ENCODE peak calls at places on chromosomes 11 and 22, in four cellular contexts. D, H, Z and N are unnamed samples.

GRCh38 chr11:47329431-47329993 is 23.0 kb downstream of the MYBPC3 start:
- DNase-seq in H (peak; percentile 10), Z (no peak), D (no peak), N (peak; percentile 23)

GRCh38 chr11:20031155-20032001 is 128.9 kb downstream of the DBX1 start:
- DNase-seq in H (no peak), Z (peak; percentile 72), D (no peak), N (peak; percentile 56)

GRCh38 chr22:44116755-44117684 is 63.7 kb upstream of the PARVG start:
- DNase-seq in H (no peak), D (no peak), Z (no peak), N (no peak)

GRCh38 chr11:66561178-66561974 is 7.0 kb downstream of the CTSF start:
- DNase-seq in Z (no peak), D (no peak), H (no peak), N (no peak)

GRCh38 chr11:10164621-10165020 is 129.4 kb downstream of the SBF2 start:
- DNase-seq in Z (no peak), H (no peak), D (no peak), N (no peak)

GRCh38 chr11:64970731-64971151 is 1.2 kb downstream of the MAJIN start:
- DNase-seq in D (no peak), Z (no peak), H (no peak), N (peak; percentile 37)

GRCh38 chr11:73140213-73141030 is 1.7 kb downstream of the FCHSD2 start:
- DNase-seq in H (no peak), D (no peak), Z (peak; percentile 47), N (peak; percentile 58)

GRCh38 chr22:44219101-44219870 is 38.6 kb downstream of the PARVG start:
- DNase-seq in D (no peak), Z (no peak), H (peak; percentile 4), N (no peak)

GRCh38 chr11:61972796-61973602 is 5.6 kb upstream of the FTH1 start:
- DNase-seq in H (no peak), Z (no peak), D (no peak), N (no peak)

GRCh38 chr11:45105233-45105992 is 41.0 kb upstream of the PRDM11 start:
- DNase-seq in H (peak; percentile 72), D (peak; percentile 48), Z (peak; percentile 86), N (peak; percentile 77)

GRCh38 chr22:45125198-45125597 is 38.5 kb upstream of the NUP50 start:
- DNase-seq in H (no peak), Z (peak; percentile 61), D (no peak), N (no peak)

GRCh38 chr22:29216873-29217666 is 11.4 kb downstream of the EMID1 start:
- DNase-seq in Z (peak; percentile 74), D (no peak), H (no peak), N (no peak)

GRCh38 chr22:37929390-37929789 is 23.3 kb downstream of the MICALL1 start:
- DNase-seq in D (no peak), Z (no peak), H (no peak), N (no peak)

GRCh38 chr22:33589297-33589696 is 331.0 kb downstream of the LARGE1 start:
- DNase-seq in D (no peak), Z (no peak), H (no peak), N (no peak)

GRCh38 chr11:122853971-122854446 is 15.7 kb downstream of the CRTAM start:
- DNase-seq in Z (peak; percentile 86), D (peak; percentile 19), H (peak; percentile 43), N (peak; percentile 77)

GRCh38 chr11:71913716-71914115 is 14.7 kb downstream of the XNDC1N start:
- DNase-seq in Z (no peak), H (no peak), D (no peak), N (no peak)

GRCh38 chr11:124643605-124644425 is 21.2 kb downstream of the TBRG1 start:
- DNase-seq in H (no peak), Z (peak; percentile 93), D (no peak), N (peak; percentile 70)

GRCh38 chr11:128029219-128029722 is 558.1 kb downstream of the ETS1 start:
- DNase-seq in Z (peak; percentile 76), H (no peak), D (no peak), N (peak; percentile 20)

GRCh38 chr22:29431986-29432385 is 6.4 kb upstream of the RFPL1 start:
- DNase-seq in D (no peak), Z (no peak), H (no peak), N (no peak)

GRCh38 chr22:45538284-45538683 is 35.6 kb downstream of the FBLN1 start:
- DNase-seq in H (no peak), D (no peak), Z (peak; percentile 49), N (no peak)

GRCh38 chr11:96237759-96238158 is 105.2 kb downstream of the MAML2 start:
- DNase-seq in Z (no peak), H (no peak), D (no peak), N (no peak)

GRCh38 chr22:21657361-21658118 is 8.3 kb upstream of the PPIL2 start:
- DNase-seq in Z (peak; percentile 15), D (peak; percentile 71), H (peak; percentile 97), N (peak; percentile 39)

GRCh38 chr11:77411238-77411637 is 62.7 kb downstream of the PAK1 start:
- DNase-seq in H (peak; percentile 25), D (peak; percentile 9), Z (peak; percentile 27), N (no peak)